ENCODE peak calls at places on chromosomes 5 and 9, in five cellular contexts. G is IMR-90, M is H1, R is neuronal stem cell, U is trophoblast cell. J is an unnamed sample.

GRCh38 chr9:119967867-119968535 is 598.8 kb upstream of the BRINP1 start:
- DNase-seq in M (no peak), G (no peak), R (no peak), U (no peak), J (no peak)

GRCh38 chr9:72324974-72325373 is 40.0 kb downstream of the ZFAND5 start:
- DNase-seq in R (no peak), G (no peak), U (no peak), M (no peak), J (no peak)

GRCh38 chr9:123542435-123543225 is 186.6 kb downstream of the CRB2 start:
- DNase-seq in G (no peak), U (no peak), R (peak; percentile 39), M (no peak), J (no peak)

GRCh38 chr5:36442796-36443195 is 141.1 kb upstream of the RANBP3L start:
- DNase-seq in G (peak; percentile 37), U (no peak), R (no peak), M (no peak), J (peak; percentile 3)

GRCh38 chr9:93642961-93643360 is 66.6 kb downstream of the PHF2 start:
- DNase-seq in R (no peak), U (no peak), G (peak; percentile 82), M (no peak), J (peak; percentile 29)

GRCh38 chr5:124902097-124902821 is 155.8 kb upstream of the ZNF608 start:
- DNase-seq in R (no peak), G (peak; percentile 45), U (no peak), M (no peak), J (peak; percentile 59)

GRCh38 chr5:132674671-132675506 is 1.1 kb downstream of the IL4 start:
- DNase-seq in M (no peak), R (no peak), U (peak; percentile 88), G (peak; percentile 98), J (peak; percentile 94)

GRCh38 chr9:110319781-110320180 is 17.9 kb downstream of the TXNDC8 start:
- DNase-seq in R (no peak), U (no peak), M (no peak), G (no peak), J (no peak)

GRCh38 chr5:114325552-114325951 is 36.3 kb upstream of the KCNN2 start:
- DNase-seq in G (peak; percentile 94), U (no peak), R (no peak), M (no peak), J (peak; percentile 81)

GRCh38 chr5:146457431-146457830 is 10.3 kb downstream of the TCERG1 start:
- DNase-seq in U (peak; percentile 98), M (no peak), G (no peak), R (no peak), J (no peak)

GRCh38 chr5:16617272-16617973 is 626 bp upstream of the RETREG1 start:
- DNase-seq in U (no peak), R (no peak), G (no peak), M (no peak), J (no peak)

GRCh38 chr5:1763960-1764605 is 35.6 kb downstream of the MRPL36 start:
- DNase-seq in U (no peak), G (no peak), R (no peak), M (peak; percentile 45), J (no peak)

GRCh38 chr9:129362287-129363098 is 184.4 kb upstream of the IER5L start:
- DNase-seq in G (no peak), R (no peak), M (no peak), U (peak; percentile 90), J (no peak)

GRCh38 chr9:124320062-124320973 is 62.6 kb downstream of the NEK6 start:
- DNase-seq in G (peak; percentile 60), R (peak; percentile 45), U (peak; percentile 98), M (peak; percentile 93), J (peak; percentile 64)

GRCh38 chr5:168931638-168932345 is 352.6 kb upstream of the PANK3 start:
- DNase-seq in G (no peak), U (peak; percentile 81), R (no peak), M (no peak), J (peak; percentile 36)

GRCh38 chr9:133714606-133715294 is 23.4 kb downstream of the SARDH start:
- DNase-seq in M (no peak), G (peak; percentile 84), R (no peak), U (peak; percentile 33), J (peak; percentile 95)

GRCh38 chr5:141866111-141866510 is 12.1 kb downstream of the PCDH1 start:
- DNase-seq in M (no peak), U (peak; percentile 58), G (no peak), R (no peak), J (no peak)

GRCh38 chr5:76269259-76269958 is 133.7 kb upstream of the IQGAP2 start:
- DNase-seq in M (no peak), U (no peak), G (no peak), R (no peak), J (no peak)

GRCh38 chr9:108282872-108283271 is 572.9 kb downstream of the ACTL7B start:
- DNase-seq in R (no peak), U (peak; percentile 67), G (peak; percentile 8), M (no peak), J (no peak)

GRCh38 chr5:139640432-139641115 is 7.6 kb upstream of the CXXC5 start:
- DNase-seq in U (no peak), G (no peak), M (peak; percentile 58), R (no peak), J (no peak)

GRCh38 chr5:128144491-128144890 is 60.9 kb downstream of the SLC12A2 start:
- DNase-seq in U (no peak), G (peak; percentile 70), R (no peak), M (no peak), J (peak; percentile 50)

GRCh38 chr5:14153932-14154646 is 10.9 kb downstream of the TRIO start:
- DNase-seq in M (no peak), R (no peak), G (peak; percentile 83), U (no peak), J (peak; percentile 91)

GRCh38 chr9:121169094-121169601 is 32.5 kb downstream of the RAB14 start:
- DNase-seq in R (no peak), M (no peak), U (peak; percentile 21), G (no peak), J (no peak)

GRCh38 chr5:99169309-99169708 is 240.5 kb upstream of the CHD1 start:
- DNase-seq in U (peak; percentile 3), R (peak; percentile 21), M (no peak), G (no peak), J (peak; percentile 18)

GRCh38 chr9:130932220-130933069 is 6.6 kb downstream of the FIBCD1 start:
- DNase-seq in U (no peak), R (no peak), M (no peak), G (peak; percentile 75), J (no peak)

GRCh38 chr9:34589656-34590375 is at the start of gene CNTFR:
- DNase-seq in R (no peak), U (no peak), M (no peak), G (no peak), J (peak; percentile 9)

GRCh38 chr5:160802567-160802966 is 49.4 kb downstream of the ATP10B start:
- DNase-seq in U (peak; percentile 25), R (no peak), M (no peak), G (no peak), J (no peak)

GRCh38 chr5:95057610-95058009 is 227.3 kb downstream of the MCTP1 start:
- DNase-seq in U (no peak), M (no peak), G (no peak), R (no peak), J (no peak)

GRCh38 chr9:125646222-125647100 is 60.5 kb downstream of the MAPKAP1 start:
- DNase-seq in U (no peak), R (no peak), G (no peak), M (no peak), J (peak; percentile 52)
- H3K4me3 ChIP-seq in U (no peak overlapping the region), R (no peak overlapping the region), G (no peak overlapping the region), M (no peak overlapping the region), J (peak overlapping the region; percentile 43)

DNA sequence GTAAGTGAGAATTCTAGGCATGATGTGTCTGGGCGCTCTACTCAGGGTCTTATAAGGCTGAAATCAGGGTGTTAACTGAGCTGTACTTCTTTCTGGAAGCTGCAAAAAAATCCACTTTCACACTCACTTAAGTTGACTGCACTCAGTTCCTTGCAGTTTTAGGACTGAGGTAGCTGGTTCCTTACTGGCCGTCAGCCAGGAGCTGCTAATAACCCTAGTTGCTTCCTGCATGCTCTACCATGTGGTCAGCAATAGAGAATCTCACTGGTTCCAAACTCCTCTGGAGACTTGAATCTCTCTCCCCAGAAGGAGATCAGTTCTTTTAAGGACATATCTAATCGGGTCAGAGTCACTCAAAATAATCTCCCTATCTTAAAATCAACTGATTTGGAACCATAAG is 911.2 kb downstream of the EFNA5 start:
- DNase-seq in G (peak; percentile 25), R (no peak), M (no peak), U (no peak), J (peak; percentile 10)
- H3K14ac ChIP-seq in G (no peak overlapping the region), R (no peak overlapping the region), M (no peak overlapping the region), U (no peak overlapping the region), J (no peak overlapping the region)

GRCh38 chr5:58456486-58456885 is 3.4 kb downstream of the PLK2 start:
- DNase-seq in R (no peak), M (no peak), G (no peak), U (no peak), J (no peak)

GRCh38 chr5:58455066-58455465 is 4.8 kb downstream of the PLK2 start:
- DNase-seq in R (no peak), U (peak; percentile 27), M (no peak), G (peak; percentile 55), J (peak; percentile 28)

GRCh38 chr5:58454025-58454424 is 5.9 kb downstream of the PLK2 start:
- DNase-seq in U (no peak), M (no peak), R (no peak), G (no peak), J (no peak)

GRCh38 chr5:58455966-58456365 is 3.9 kb downstream of the PLK2 start:
- DNase-seq in M (no peak), R (no peak), G (no peak), U (peak; percentile 22), J (no peak)

GRCh38 chr5:58455495-58455894 is 4.4 kb downstream of the PLK2 start:
- DNase-seq in G (no peak), U (no peak), R (no peak), M (no peak), J (no peak)
- H3K4me3 ChIP-seq in G (no peak overlapping the region), U (no peak overlapping the region), R (no peak overlapping the region), M (no peak overlapping the region), J (no peak overlapping the region)

GRCh38 chr5:472656-473343 is 29.8 kb downstream of the EXOC3 start:
- DNase-seq in G (peak; percentile 78), R (peak; percentile 79), U (peak; percentile 89), M (peak; percentile 90), J (peak; percentile 79)

GRCh38 chr5:471750-472058 is 28.7 kb downstream of the EXOC3 start:
- DNase-seq in G (no peak), M (no peak), R (no peak), U (peak; percentile 2), J (no peak)

GRCh38 chr5:473344-474192 is 30.6 kb downstream of the EXOC3 start:
- DNase-seq in G (peak; percentile 34), M (peak; percentile 70), U (peak; percentile 68), R (peak; percentile 51), J (peak; percentile 66)

GRCh38 chr5:470961-471749 is 28.2 kb downstream of the EXOC3 start:
- DNase-seq in G (no peak), M (no peak), U (no peak), R (no peak), J (peak; percentile 6)

DNA sequence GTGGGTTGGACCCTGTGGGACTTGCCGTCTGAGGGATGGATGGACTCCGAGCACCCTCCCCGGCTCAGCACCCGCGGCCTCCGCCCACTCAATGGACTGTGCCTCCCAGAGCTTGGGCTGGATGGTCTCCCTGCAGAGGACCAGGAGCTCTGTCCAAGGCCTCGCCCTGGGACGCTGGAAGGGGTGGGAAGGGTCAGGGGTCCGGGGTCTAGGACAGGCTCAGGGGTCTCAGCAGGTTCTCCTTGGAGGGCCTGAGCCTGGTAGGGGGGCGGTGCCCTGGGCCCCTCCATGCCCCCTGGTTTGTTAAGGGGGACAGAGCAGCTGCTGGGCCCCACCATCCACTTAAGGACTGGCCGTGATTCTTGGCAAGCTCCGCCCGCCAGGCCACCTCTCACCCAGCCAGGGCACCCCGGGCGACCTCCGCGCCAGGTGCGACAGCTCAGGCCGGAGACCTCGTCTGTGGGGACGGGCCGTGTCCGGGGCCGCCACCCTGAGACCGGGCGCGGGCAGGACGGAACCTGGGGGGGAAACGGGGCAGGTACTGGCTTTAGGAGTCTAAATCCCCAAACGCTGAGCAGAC is 29.2 kb downstream of the EXOC3 start:
- DNase-seq in U (peak; percentile 6), M (peak; percentile 48), R (no peak), G (no peak), J (peak; percentile 13)
- H3K14ac ChIP-seq in U (peak overlapping the region; percentile 97), M (no peak overlapping the region), R (peak overlapping the region; percentile 63), G (peak overlapping the region; percentile 83), J (peak overlapping the region; percentile 86)